ENCODE peak calls at places on chromosome 22, in four cellular contexts. N, W, Z and F are unnamed samples.

GRCh38 chr22:44381761-44382454 is 69.2 kb upstream of the SHISAL1 start:
- DNase-seq in N (no peak), W (no peak), Z (peak; percentile 27), F (peak; percentile 38)

GRCh38 chr22:30265851-30266444 is 703 bp downstream of the OSM start:
- DNase-seq in N (no peak), W (no peak), Z (peak; percentile 84), F (peak; percentile 78)

GRCh38 chr22:39932918-39933649 is 27.1 kb upstream of the TMA7B start:
- DNase-seq in N (no peak), W (peak; percentile 7), Z (no peak), F (no peak)

GRCh38 chr22:46000081-46001027 is 23.4 kb upstream of the WNT7B start:
- DNase-seq in N (no peak), W (no peak), Z (peak; percentile 39), F (peak; percentile 49)

GRCh38 chr22:46956498-46957215 is 194.2 kb downstream of the TBC1D22A start:
- DNase-seq in N (no peak), W (no peak), Z (no peak), F (peak; percentile 47)

GRCh38 chr22:48746789-48747425 is 1080.8 kb downstream of the BRD1 start:
- DNase-seq in N (no peak), W (no peak), Z (no peak), F (peak; percentile 38)

GRCh38 chr22:30220338-30221009 is 26.1 kb downstream of the LIF start:
- DNase-seq in N (no peak), W (no peak), Z (no peak), F (no peak)

GRCh38 chr22:49773531-49773930 is 54.1 kb downstream of the BRD1 start:
- DNase-seq in N (no peak), W (no peak), Z (no peak), F (no peak)

GRCh38 chr22:30830907-30831306 is 136.2 kb downstream of the OSBP2 start:
- DNase-seq in N (peak; percentile 82), W (peak; percentile 99), Z (no peak), F (no peak)

GRCh38 chr22:19943665-19944026 is 2.0 kb upstream of the TXNRD2 start:
- DNase-seq in N (no peak), W (peak; percentile 43), Z (peak; percentile 48), F (peak; percentile 61)

GRCh38 chr22:31082606-31083376 is 1.7 kb downstream of the SMTN start:
- DNase-seq in N (no peak), W (peak; percentile 75), Z (no peak), F (peak; percentile 94)

GRCh38 chr22:19597399-19597735 is 73.2 kb upstream of the CLDN5 start:
- DNase-seq in N (no peak), W (no peak), Z (no peak), F (no peak)

GRCh38 chr22:50526849-50527801 is 1.7 kb upstream of the SCO2 start:
- DNase-seq in N (no peak), W (peak; percentile 43), Z (peak; percentile 85), F (peak; percentile 82)

GRCh38 chr22:44396021-44396726 is 83.4 kb upstream of the SHISAL1 start:
- DNase-seq in N (no peak), W (no peak), Z (no peak), F (no peak)

GRCh38 chr22:41731609-41732008 is 32.3 kb downstream of the MEI1 start:
- DNase-seq in N (no peak), W (no peak), Z (no peak), F (no peak)

GRCh38 chr22:43007519-43008102 is 7.3 kb downstream of the PACSIN2 start:
- DNase-seq in N (no peak), W (peak; percentile 64), Z (peak; percentile 79), F (no peak)

GRCh38 chr22:35436421-35436820 is 36.5 kb downstream of the MCM5 start:
- DNase-seq in N (no peak), W (no peak), Z (no peak), F (no peak)

GRCh38 chr22:41544671-41545476 is 604 bp upstream of the POLR3H start:
- DNase-seq in N (no peak), W (no peak), Z (no peak), F (no peak)

GRCh38 chr22:49021926-49022815 is 805.5 kb downstream of the BRD1 start:
- DNase-seq in N (no peak), W (no peak), Z (peak; percentile 35), F (peak; percentile 59)

GRCh38 chr22:36252754-36253522 is at the start of gene APOL1:
- DNase-seq in N (no peak), W (peak; percentile 74), Z (no peak), F (peak; percentile 85)

GRCh38 chr22:50544078-50544745 is 1.5 kb upstream of the KLHDC7B start:
- DNase-seq in N (no peak), W (peak; percentile 53), Z (peak; percentile 90), F (peak; percentile 81)

GRCh38 chr22:35638408-35638807 is 9.8 kb upstream of the APOL6 start:
- DNase-seq in N (peak; percentile 85), W (peak; percentile 95), Z (peak; percentile 58), F (peak; percentile 97)

GRCh38 chr22:19663286-19663815 is 51.0 kb upstream of the SEPTIN5 start:
- DNase-seq in N (no peak), W (peak; percentile 95), Z (peak; percentile 69), F (no peak)

GRCh38 chr22:45805413-45805812 is 133.8 kb downstream of the ATXN10 start:
- DNase-seq in N (no peak), W (peak; percentile 72), Z (no peak), F (no peak)

GRCh38 chr22:31578171-31578570 is 81.8 kb downstream of the SFI1 start:
- DNase-seq in N (no peak), W (no peak), Z (no peak), F (no peak)

GRCh38 chr22:30217698-30218565 is 28.6 kb downstream of the LIF start:
- DNase-seq in N (no peak), W (peak; percentile 78), Z (no peak), F (no peak)

GRCh38 chr22:23193420-23193819 is 13.1 kb downstream of the BCR start:
- DNase-seq in N (no peak), W (peak; percentile 64), Z (no peak), F (no peak)

GRCh38 chr22:23263651-23264555 is 83.6 kb downstream of the BCR start:
- DNase-seq in N (no peak), W (no peak), Z (no peak), F (no peak)

GRCh38 chr22:48424661-48425060 is 1403.0 kb downstream of the BRD1 start:
- DNase-seq in N (no peak), W (no peak), Z (no peak), F (no peak)

GRCh38 chr22:45072322-45072903 is 62.6 kb upstream of the PHF21B start:
- DNase-seq in N (peak; percentile 20), W (peak; percentile 54), Z (no peak), F (no peak)

GRCh38 chr22:16987822-16988221 is 20.2 kb downstream of the GAB4 start:
- DNase-seq in N (no peak), W (no peak), Z (no peak), F (no peak)

GRCh38 chr22:42937164-42937854 is 77.6 kb downstream of the PACSIN2 start:
- DNase-seq in N (no peak), W (peak; percentile 73), Z (peak; percentile 85), F (peak; percentile 81)

GRCh38 chr22:46598737-46599424 is 21.3 kb upstream of the GRAMD4 start:
- DNase-seq in N (no peak), W (no peak), Z (peak; percentile 65), F (no peak)

GRCh38 chr22:46584081-46584903 is 35.9 kb upstream of the GRAMD4 start:
- DNase-seq in N (no peak), W (no peak), Z (peak; percentile 43), F (peak; percentile 57)

GRCh38 chr22:19942071-19942885 is 660 bp upstream of the TXNRD2 start:
- DNase-seq in N (no peak), W (peak; percentile 86), Z (peak; percentile 67), F (peak; percentile 73)

GRCh38 chr22:46961591-46962290 is 199.3 kb downstream of the TBC1D22A start:
- DNase-seq in N (no peak), W (no peak), Z (no peak), F (peak; percentile 57)

GRCh38 chr22:21646608-21647590 is 4.8 kb downstream of the SDF2L1 start:
- DNase-seq in N (no peak), W (peak; percentile 88), Z (peak; percentile 74), F (peak; percentile 85)
- TF ChIP-seq CTCF in N (peak; percentile 90), W (peak; percentile 93), Z (peak; percentile 86), F (peak; percentile 78)

DNA sequence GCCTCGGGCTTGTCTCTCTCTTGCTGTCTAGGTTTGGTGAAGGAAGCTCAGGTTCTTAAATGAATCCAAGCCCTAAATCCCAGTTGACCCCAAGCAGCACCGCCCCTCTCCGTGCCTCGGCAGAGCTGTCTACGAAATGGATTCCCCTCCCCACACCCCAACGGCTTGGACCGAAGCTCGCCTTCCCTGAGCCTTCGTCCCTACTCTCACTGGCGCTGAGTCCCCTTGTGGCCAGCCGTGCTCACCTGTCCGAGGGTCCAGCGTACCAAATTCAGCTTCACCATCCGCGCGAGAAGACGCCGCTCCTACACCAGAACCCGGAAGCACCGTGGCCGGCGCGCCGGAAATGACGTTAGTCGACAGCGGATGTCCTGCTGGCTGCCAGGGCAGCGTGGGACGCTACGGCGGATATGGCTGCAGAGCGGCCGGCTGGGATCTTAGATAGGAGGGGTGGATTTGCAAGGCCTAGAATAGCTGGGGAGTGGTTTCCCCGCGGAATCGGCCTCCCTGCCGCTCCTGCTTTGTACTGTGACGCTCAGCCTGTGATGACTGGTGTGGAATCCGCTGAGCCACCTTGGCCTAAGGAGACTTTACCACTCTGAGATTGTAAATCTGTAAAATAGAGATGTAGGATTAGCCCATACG is at the start of gene TFIP11:
- DNase-seq in N (peak; percentile 36), W (peak; percentile 88), Z (peak; percentile 97), F (peak; percentile 96)
- TF ChIP-seq CTCF in N (peak; percentile 15), W (peak; percentile 1), Z (no peak), F (no peak)

GRCh38 chr22:37492428-37493344 is 6.5 kb upstream of the MFNG start:
- DNase-seq in N (no peak), W (peak; percentile 35), Z (peak; percentile 64), F (no peak)
- TF ChIP-seq CTCF in N (peak; percentile 65), W (peak; percentile 53), Z (peak; percentile 35), F (no peak)

GRCh38 chr22:24696551-24697001 is 77.9 kb downstream of the PIWIL3 start:
- DNase-seq in N (no peak), W (no peak), Z (no peak), F (no peak)

GRCh38 chr22:24698266-24698926 is 76.1 kb downstream of the PIWIL3 start:
- DNase-seq in N (no peak), W (no peak), Z (no peak), F (no peak)

GRCh38 chr22:24697141-24697540 is 77.4 kb downstream of the PIWIL3 start:
- DNase-seq in N (no peak), W (no peak), Z (no peak), F (no peak)

GRCh38 chr22:24695958-24696511 is 78.5 kb downstream of the PIWIL3 start:
- DNase-seq in N (no peak), W (no peak), Z (peak; percentile 65), F (no peak)

DNA sequence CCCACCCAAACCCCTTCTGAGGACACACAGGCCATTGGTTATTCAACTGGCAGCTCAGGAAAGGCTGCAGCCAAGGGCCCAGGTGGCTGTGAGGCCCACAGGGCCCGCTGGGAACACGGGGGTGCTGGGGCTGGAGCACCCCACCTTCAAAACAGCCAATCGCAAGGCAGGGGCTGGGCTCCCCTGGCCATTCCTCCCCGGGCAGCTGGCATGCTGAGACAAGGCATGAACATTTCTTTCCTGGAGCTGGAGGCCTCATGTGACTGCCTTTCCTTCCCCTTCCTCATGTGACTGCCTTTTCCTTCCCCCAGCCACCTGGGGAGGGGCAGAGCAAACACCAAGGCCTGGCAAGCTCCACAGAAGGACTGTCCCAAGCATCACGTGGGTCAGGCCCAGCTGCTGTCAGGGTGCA is 76.8 kb downstream of the PIWIL3 start:
- DNase-seq in N (no peak), W (no peak), Z (peak; percentile 76), F (no peak)
- TF ChIP-seq CTCF in N (no peak), W (no peak), Z (no peak), F (no peak)

GRCh38 chr22:38927033-38927789 is 30.2 kb upstream of the APOBEC3A start:
- DNase-seq in N (no peak), W (peak; percentile 29), Z (peak; percentile 88), F (peak; percentile 89)
- TF ChIP-seq CTCF in N (peak; percentile 88), W (peak; percentile 63), Z (peak; percentile 83), F (peak; percentile 64)